ENCODE peak calls at places on chromosomes 12 and 14, in ten cellular contexts. B, R, O, V, H, S, D, T, M and E are unnamed samples.

GRCh38 chr12:57429473-57430116 is 1.2 kb downstream of the R3HDM2 start:
- DNase-seq in S (no peak), O (no peak), R (no peak), V (no peak), B (no peak), D (no peak), H (no peak), M (no peak), T (no peak), E (no peak)

GRCh38 chr14:38122241-38122640 is 85.5 kb upstream of the SSTR1 start:
- DNase-seq in V (no peak), S (no peak), B (no peak), M (no peak), H (no peak), D (no peak), R (no peak), T (peak; percentile 7), O (no peak), E (no peak)

GRCh38 chr14:21867541-21867940 is 193.9 kb upstream of the OR4E1 start:
- DNase-seq in D (no peak), S (no peak), H (no peak), M (no peak), O (no peak), T (peak; percentile 15), V (no peak), R (no peak), B (no peak), E (no peak)

GRCh38 chr12:27975222-27976136 is 2.9 kb upstream of the PTHLH start:
- DNase-seq in S (peak; percentile 56), T (no peak), R (peak; percentile 73), V (peak; percentile 21), M (no peak), O (no peak), H (no peak), D (no peak), B (no peak), E (no peak)

GRCh38 chr12:128702344-128702743 is 121.4 kb downstream of the SLC15A4 start:
- DNase-seq in O (no peak), D (no peak), R (no peak), M (no peak), V (no peak), B (no peak), S (no peak), T (no peak), H (no peak), E (no peak)

GRCh38 chr14:100872241-100872640 is 31.3 kb downstream of the RTL1 start:
- DNase-seq in T (no peak), R (no peak), S (no peak), M (no peak), H (no peak), V (no peak), B (no peak), D (no peak), O (no peak), E (no peak)

GRCh38 chr12:105850103-105850968 is 288.4 kb downstream of the NUAK1 start:
- DNase-seq in B (no peak), D (no peak), R (no peak), T (no peak), M (no peak), O (no peak), S (no peak), V (no peak), H (no peak), E (no peak)

GRCh38 chr14:75764022-75764421 is 103.0 kb downstream of the TTLL5 start:
- DNase-seq in M (no peak), D (no peak), H (no peak), O (no peak), V (no peak), R (no peak), B (no peak), S (no peak), T (no peak), E (no peak)

GRCh38 chr12:53997324-53998173 is 2.4 kb upstream of the HOXC9 start:
- DNase-seq in O (no peak), B (no peak), D (no peak), V (no peak), R (no peak), M (no peak), H (no peak), T (no peak), S (no peak), E (no peak)

GRCh38 chr14:37036669-37037341 is 135.6 kb downstream of the SLC25A21 start:
- DNase-seq in S (no peak), B (no peak), R (no peak), H (no peak), T (peak; percentile 61), V (no peak), M (no peak), O (no peak), D (no peak), E (no peak)

GRCh38 chr12:127052491-127053232 is 1214.3 kb upstream of the TMEM132C start:
- DNase-seq in M (no peak), T (peak; percentile 80), D (no peak), B (no peak), R (no peak), O (no peak), H (no peak), V (no peak), S (peak; percentile 4), E (no peak)

GRCh38 chr12:118513554-118513953 is 137.2 kb downstream of the SUDS3 start:
- DNase-seq in M (no peak), T (no peak), B (no peak), R (no peak), S (no peak), D (no peak), H (no peak), V (no peak), O (no peak), E (no peak)

GRCh38 chr14:103084021-103084919 is at the start of gene LBHD2:
- DNase-seq in O (no peak), H (no peak), S (no peak), B (no peak), D (peak; percentile 6), R (no peak), V (no peak), M (no peak), T (no peak), E (no peak)

GRCh38 chr12:63929426-63929825 is 84.9 kb downstream of the SRGAP1 start:
- DNase-seq in V (no peak), H (no peak), B (no peak), T (no peak), D (no peak), R (no peak), O (no peak), S (no peak), M (no peak), E (no peak)

GRCh38 chr12:126518596-126519200 is 1453.5 kb downstream of the AACS start:
- DNase-seq in M (no peak), S (no peak), V (no peak), D (no peak), H (no peak), O (no peak), B (peak; percentile 22), R (no peak), T (peak; percentile 8), E (no peak)

GRCh38 chr12:102781117-102781516 is 135.9 kb downstream of the PAH start:
- DNase-seq in H (no peak), M (no peak), R (no peak), T (no peak), D (no peak), O (no peak), V (no peak), S (no peak), B (no peak), E (no peak)

GRCh38 chr14:56474419-56475022 is 105.1 kb upstream of the TMEM260 start:
- DNase-seq in R (no peak), S (peak; percentile 75), T (peak; percentile 56), M (no peak), B (peak; percentile 20), D (peak; percentile 42), H (no peak), V (no peak), O (peak; percentile 46), E (no peak)

GRCh38 chr14:76919811-76920571 is 93.8 kb downstream of the LRRC74A start:
- DNase-seq in D (peak; percentile 90), V (peak; percentile 55), H (no peak), R (no peak), M (no peak), B (no peak), O (peak; percentile 86), T (no peak), S (peak; percentile 81), E (peak; percentile 91)

GRCh38 chr12:15858348-15858747 is 23.8 kb upstream of the STRAP start:
- DNase-seq in B (no peak), S (no peak), M (no peak), H (no peak), R (no peak), V (no peak), O (no peak), D (no peak), T (no peak), E (no peak)

GRCh38 chr14:94965551-94966339 is 191.6 kb downstream of the DICER1 start:
- DNase-seq in V (no peak), B (no peak), T (no peak), H (no peak), D (no peak), R (peak; percentile 20), M (no peak), S (no peak), O (no peak), E (no peak)